ENCODE peak calls at places on chromosomes 7 and 10, in ten cellular contexts. One of them, this sample, is unnamed.
A peak's percentile ranks its signal among the peaks of the same experiment; 100 is the strongest.

GRCh38 chr10:71927669-71928592 is 36.3 kb upstream of the CHST3 start:
- DNase-seq in effector CD4-positive, alpha-beta T cell: no peak
- DNase-seq in GM10248: no peak
- DNase-seq in iris pigment epithelial cell: peak; percentile 80
- DNase-seq in right lobe of liver: no peak
- DNase-seq in Calu3: peak; percentile 23
- DNase-seq in endothelial cell: no peak
- DNase-seq in SW 1271: no peak
- DNase-seq in AG09309: peak; percentile 20
- DNase-seq in Kasumi-1: no peak
- DNase-seq in this sample: no peak

GRCh38 chr7:15972767-15973362 is 286.4 kb upstream of the MEOX2 start:
- DNase-seq in effector CD4-positive, alpha-beta T cell: no peak
- DNase-seq in GM10248: no peak
- DNase-seq in iris pigment epithelial cell: peak; percentile 43
- DNase-seq in right lobe of liver: no peak
- DNase-seq in Calu3: no peak
- DNase-seq in endothelial cell: no peak
- DNase-seq in SW 1271: no peak
- DNase-seq in AG09309: no peak
- DNase-seq in Kasumi-1: peak; percentile 8
- DNase-seq in this sample: no peak

GRCh38 chr10:128005858-128006257 is 99.0 kb downstream of the PTPRE start:
- DNase-seq in effector CD4-positive, alpha-beta T cell: no peak
- DNase-seq in GM10248: no peak
- DNase-seq in iris pigment epithelial cell: no peak
- DNase-seq in right lobe of liver: no peak
- DNase-seq in Calu3: no peak
- DNase-seq in endothelial cell: no peak
- DNase-seq in SW 1271: no peak
- DNase-seq in AG09309: no peak
- DNase-seq in Kasumi-1: no peak
- DNase-seq in this sample: no peak

GRCh38 chr10:25026463-25026862 is 10.1 kb downstream of the THNSL1 start:
- DNase-seq in effector CD4-positive, alpha-beta T cell: no peak
- DNase-seq in GM10248: no peak
- DNase-seq in iris pigment epithelial cell: peak; percentile 32
- DNase-seq in right lobe of liver: no peak
- DNase-seq in Calu3: no peak
- DNase-seq in endothelial cell: no peak
- DNase-seq in SW 1271: no peak
- DNase-seq in AG09309: no peak
- DNase-seq in Kasumi-1: no peak
- DNase-seq in this sample: no peak

GRCh38 chr7:158407581-158408331 is 179.9 kb downstream of the PTPRN2 start:
- DNase-seq in effector CD4-positive, alpha-beta T cell: no peak
- DNase-seq in GM10248: no peak
- DNase-seq in iris pigment epithelial cell: peak; percentile 36
- DNase-seq in right lobe of liver: peak; percentile 37
- DNase-seq in Calu3: no peak
- DNase-seq in endothelial cell: no peak
- DNase-seq in SW 1271: peak; percentile 6
- DNase-seq in AG09309: no peak
- DNase-seq in Kasumi-1: peak; percentile 60
- DNase-seq in this sample: no peak

GRCh38 chr10:86335831-86336230 is 30.8 kb downstream of the GRID1 start:
- DNase-seq in effector CD4-positive, alpha-beta T cell: no peak
- DNase-seq in GM10248: no peak
- DNase-seq in iris pigment epithelial cell: no peak
- DNase-seq in right lobe of liver: peak; percentile 5
- DNase-seq in Calu3: no peak
- DNase-seq in endothelial cell: no peak
- DNase-seq in SW 1271: no peak
- DNase-seq in AG09309: no peak
- DNase-seq in Kasumi-1: no peak
- DNase-seq in this sample: no peak

GRCh38 chr7:47454066-47454950 is 127.6 kb downstream of the TNS3 start:
- DNase-seq in effector CD4-positive, alpha-beta T cell: no peak
- DNase-seq in GM10248: no peak
- DNase-seq in iris pigment epithelial cell: no peak
- DNase-seq in right lobe of liver: no peak
- DNase-seq in Calu3: no peak
- DNase-seq in endothelial cell: no peak
- DNase-seq in SW 1271: no peak
- DNase-seq in AG09309: no peak
- DNase-seq in Kasumi-1: no peak
- DNase-seq in this sample: no peak

GRCh38 chr7:132189881-132190280 is 386.4 kb downstream of the PLXNA4 start:
- DNase-seq in effector CD4-positive, alpha-beta T cell: no peak
- DNase-seq in GM10248: no peak
- DNase-seq in iris pigment epithelial cell: no peak
- DNase-seq in right lobe of liver: no peak
- DNase-seq in Calu3: no peak
- DNase-seq in endothelial cell: no peak
- DNase-seq in SW 1271: no peak
- DNase-seq in AG09309: no peak
- DNase-seq in Kasumi-1: no peak
- DNase-seq in this sample: no peak

GRCh38 chr10:121063744-121064143 is 212.6 kb downstream of the WDR11 start:
- DNase-seq in effector CD4-positive, alpha-beta T cell: no peak
- DNase-seq in GM10248: no peak
- DNase-seq in iris pigment epithelial cell: no peak
- DNase-seq in right lobe of liver: peak; percentile 69
- DNase-seq in Calu3: no peak
- DNase-seq in endothelial cell: no peak
- DNase-seq in SW 1271: no peak
- DNase-seq in AG09309: no peak
- DNase-seq in Kasumi-1: no peak
- DNase-seq in this sample: no peak

GRCh38 chr10:88311264-88311663 is 271.9 kb downstream of the RNLS start:
- DNase-seq in effector CD4-positive, alpha-beta T cell: no peak
- DNase-seq in GM10248: no peak
- DNase-seq in iris pigment epithelial cell: no peak
- DNase-seq in right lobe of liver: no peak
- DNase-seq in Calu3: no peak
- DNase-seq in endothelial cell: no peak
- DNase-seq in SW 1271: no peak
- DNase-seq in AG09309: no peak
- DNase-seq in Kasumi-1: no peak
- DNase-seq in this sample: no peak

GRCh38 chr7:5077740-5078139 is 32.1 kb downstream of the RBAK start:
- DNase-seq in effector CD4-positive, alpha-beta T cell: no peak
- DNase-seq in GM10248: no peak
- DNase-seq in iris pigment epithelial cell: peak; percentile 9
- DNase-seq in right lobe of liver: no peak
- DNase-seq in Calu3: no peak
- DNase-seq in endothelial cell: no peak
- DNase-seq in SW 1271: no peak
- DNase-seq in AG09309: no peak
- DNase-seq in Kasumi-1: no peak
- DNase-seq in this sample: no peak

GRCh38 chr10:132466520-132467463 is 69.8 kb downstream of the PWWP2B start:
- DNase-seq in effector CD4-positive, alpha-beta T cell: no peak
- DNase-seq in GM10248: no peak
- DNase-seq in iris pigment epithelial cell: no peak
- DNase-seq in right lobe of liver: peak; percentile 43
- DNase-seq in Calu3: no peak
- DNase-seq in endothelial cell: no peak
- DNase-seq in SW 1271: no peak
- DNase-seq in AG09309: no peak
- DNase-seq in Kasumi-1: no peak
- DNase-seq in this sample: no peak

GRCh38 chr7:99461221-99461620 is 4.7 kb downstream of the ATP5MF start:
- DNase-seq in effector CD4-positive, alpha-beta T cell: no peak
- DNase-seq in GM10248: no peak
- DNase-seq in iris pigment epithelial cell: no peak
- DNase-seq in right lobe of liver: no peak
- DNase-seq in Calu3: no peak
- DNase-seq in endothelial cell: no peak
- DNase-seq in SW 1271: no peak
- DNase-seq in AG09309: no peak
- DNase-seq in Kasumi-1: peak; percentile 39
- DNase-seq in this sample: no peak

GRCh38 chr10:119896937-119897336 is 4.4 kb downstream of the SEC23IP start:
- DNase-seq in effector CD4-positive, alpha-beta T cell: no peak
- DNase-seq in GM10248: no peak
- DNase-seq in iris pigment epithelial cell: no peak
- DNase-seq in right lobe of liver: peak; percentile 64
- DNase-seq in Calu3: peak; percentile 44
- DNase-seq in endothelial cell: no peak
- DNase-seq in SW 1271: no peak
- DNase-seq in AG09309: no peak
- DNase-seq in Kasumi-1: no peak
- DNase-seq in this sample: no peak

GRCh38 chr10:79223346-79224048 is 123.8 kb upstream of the PPIF start:
- DNase-seq in effector CD4-positive, alpha-beta T cell: no peak
- DNase-seq in GM10248: no peak
- DNase-seq in iris pigment epithelial cell: peak; percentile 79
- DNase-seq in right lobe of liver: no peak
- DNase-seq in Calu3: no peak
- DNase-seq in endothelial cell: no peak
- DNase-seq in SW 1271: no peak
- DNase-seq in AG09309: no peak
- DNase-seq in Kasumi-1: no peak
- DNase-seq in this sample: no peak

GRCh38 chr7:34655384-34655783 is 2.6 kb upstream of the NPSR1 start:
- DNase-seq in effector CD4-positive, alpha-beta T cell: no peak
- DNase-seq in GM10248: no peak
- DNase-seq in iris pigment epithelial cell: no peak
- DNase-seq in right lobe of liver: no peak
- DNase-seq in Calu3: peak; percentile 48
- DNase-seq in endothelial cell: no peak
- DNase-seq in SW 1271: no peak
- DNase-seq in AG09309: no peak
- DNase-seq in Kasumi-1: no peak
- DNase-seq in this sample: no peak

GRCh38 chr7:1531263-1531978 is 919 bp downstream of the MAFK start:
- DNase-seq in effector CD4-positive, alpha-beta T cell: peak; percentile 43
- DNase-seq in GM10248: no peak
- DNase-seq in iris pigment epithelial cell: peak; percentile 39
- DNase-seq in right lobe of liver: peak; percentile 76
- DNase-seq in Calu3: no peak
- DNase-seq in endothelial cell: no peak
- DNase-seq in SW 1271: no peak
- DNase-seq in AG09309: no peak
- DNase-seq in Kasumi-1: no peak
- DNase-seq in this sample: peak; percentile 61

GRCh38 chr10:110353244-110354119 is 48.8 kb upstream of the SMNDC1 start:
- DNase-seq in effector CD4-positive, alpha-beta T cell: peak; percentile 44
- DNase-seq in GM10248: no peak
- DNase-seq in iris pigment epithelial cell: peak; percentile 93
- DNase-seq in right lobe of liver: no peak
- DNase-seq in Calu3: no peak
- DNase-seq in endothelial cell: no peak
- DNase-seq in SW 1271: peak; percentile 68
- DNase-seq in AG09309: peak; percentile 71
- DNase-seq in Kasumi-1: no peak
- DNase-seq in this sample: peak; percentile 46

GRCh38 chr10:35271086-35271834 is 65.0 kb upstream of the CCNY start:
- DNase-seq in effector CD4-positive, alpha-beta T cell: no peak
- DNase-seq in GM10248: no peak
- DNase-seq in iris pigment epithelial cell: no peak
- DNase-seq in right lobe of liver: no peak
- DNase-seq in Calu3: no peak
- DNase-seq in endothelial cell: no peak
- DNase-seq in SW 1271: no peak
- DNase-seq in AG09309: no peak
- DNase-seq in Kasumi-1: no peak
- DNase-seq in this sample: no peak

GRCh38 chr10:121078036-121078435 is 226.9 kb downstream of the WDR11 start:
- DNase-seq in effector CD4-positive, alpha-beta T cell: no peak
- DNase-seq in GM10248: no peak
- DNase-seq in iris pigment epithelial cell: no peak
- DNase-seq in right lobe of liver: no peak
- DNase-seq in Calu3: peak; percentile 3
- DNase-seq in endothelial cell: no peak
- DNase-seq in SW 1271: no peak
- DNase-seq in AG09309: no peak
- DNase-seq in Kasumi-1: no peak
- DNase-seq in this sample: no peak

GRCh38 chr7:99489235-99489634 is 10.8 kb downstream of the ZNF394 start:
- DNase-seq in effector CD4-positive, alpha-beta T cell: no peak
- DNase-seq in GM10248: no peak
- DNase-seq in iris pigment epithelial cell: no peak
- DNase-seq in right lobe of liver: peak; percentile 2
- DNase-seq in Calu3: no peak
- DNase-seq in endothelial cell: no peak
- DNase-seq in SW 1271: no peak
- DNase-seq in AG09309: no peak
- DNase-seq in Kasumi-1: peak; percentile 42
- DNase-seq in this sample: no peak

GRCh38 chr7:91759205-91759863 is 121.2 kb downstream of the MTERF1 start:
- DNase-seq in effector CD4-positive, alpha-beta T cell: no peak
- DNase-seq in GM10248: no peak
- DNase-seq in iris pigment epithelial cell: peak; percentile 42
- DNase-seq in right lobe of liver: peak; percentile 61
- DNase-seq in Calu3: peak; percentile 87
- DNase-seq in endothelial cell: peak; percentile 29
- DNase-seq in SW 1271: no peak
- DNase-seq in AG09309: no peak
- DNase-seq in Kasumi-1: no peak
- DNase-seq in this sample: no peak

GRCh38 chr7:99002146-99002826 is 124.0 kb downstream of the TRRAP start:
- DNase-seq in effector CD4-positive, alpha-beta T cell: no peak
- DNase-seq in GM10248: no peak
- DNase-seq in iris pigment epithelial cell: no peak
- DNase-seq in right lobe of liver: no peak
- DNase-seq in Calu3: no peak
- DNase-seq in endothelial cell: no peak
- DNase-seq in SW 1271: no peak
- DNase-seq in AG09309: no peak
- DNase-seq in Kasumi-1: no peak
- DNase-seq in this sample: no peak

GRCh38 chr7:26675143-26675887 is 189.1 kb downstream of the SKAP2 start:
- DNase-seq in effector CD4-positive, alpha-beta T cell: no peak
- DNase-seq in GM10248: no peak
- DNase-seq in iris pigment epithelial cell: peak; percentile 22
- DNase-seq in right lobe of liver: no peak
- DNase-seq in Calu3: no peak
- DNase-seq in endothelial cell: no peak
- DNase-seq in SW 1271: no peak
- DNase-seq in AG09309: no peak
- DNase-seq in Kasumi-1: no peak
- DNase-seq in this sample: no peak

GRCh38 chr10:119395287-119396007 is 147.1 kb downstream of the RGS10 start:
- DNase-seq in effector CD4-positive, alpha-beta T cell: no peak
- DNase-seq in GM10248: peak; percentile 67
- DNase-seq in iris pigment epithelial cell: peak; percentile 68
- DNase-seq in right lobe of liver: peak; percentile 67
- DNase-seq in Calu3: no peak
- DNase-seq in endothelial cell: no peak
- DNase-seq in SW 1271: no peak
- DNase-seq in AG09309: no peak
- DNase-seq in Kasumi-1: peak; percentile 87
- DNase-seq in this sample: no peak

GRCh38 chr7:5428470-5429252 is 5.0 kb upstream of the TNRC18 start:
- DNase-seq in effector CD4-positive, alpha-beta T cell: no peak
- DNase-seq in GM10248: no peak
- DNase-seq in iris pigment epithelial cell: peak; percentile 94
- DNase-seq in right lobe of liver: peak; percentile 82
- DNase-seq in Calu3: peak; percentile 71
- DNase-seq in endothelial cell: peak; percentile 38
- DNase-seq in SW 1271: no peak
- DNase-seq in AG09309: peak; percentile 69
- DNase-seq in Kasumi-1: peak; percentile 36
- DNase-seq in this sample: no peak

GRCh38 chr10:61181832-61182231 is 237.8 kb upstream of the RHOBTB1 start:
- DNase-seq in effector CD4-positive, alpha-beta T cell: no peak
- DNase-seq in GM10248: no peak
- DNase-seq in iris pigment epithelial cell: no peak
- DNase-seq in right lobe of liver: no peak
- DNase-seq in Calu3: no peak
- DNase-seq in endothelial cell: no peak
- DNase-seq in SW 1271: no peak
- DNase-seq in AG09309: no peak
- DNase-seq in Kasumi-1: no peak
- DNase-seq in this sample: no peak

GRCh38 chr7:10536561-10536960 is 437.1 kb upstream of the PHF14 start:
- DNase-seq in effector CD4-positive, alpha-beta T cell: no peak
- DNase-seq in GM10248: no peak
- DNase-seq in iris pigment epithelial cell: no peak
- DNase-seq in right lobe of liver: no peak
- DNase-seq in Calu3: no peak
- DNase-seq in endothelial cell: no peak
- DNase-seq in SW 1271: no peak
- DNase-seq in AG09309: no peak
- DNase-seq in Kasumi-1: no peak
- DNase-seq in this sample: no peak